ENCODE peak calls at places on chromosome 2, in eight cellular contexts. T is HepG2; E is astrocyte of the spinal cord; L is GM12891; C is activated T-cell treated with anti-CD3 and anti-CD28 coated beads, Interleukin-2, amount 50 U/mL, for 1 hour; A is endothelial cell; I is GM12865; M is T follicular helper cell. N is an unnamed sample.

GRCh38 chr2:71544919-71545571 is 91.7 kb downstream of the DYSF start:
- DNase-seq in T (no peak), E (no peak), L (no peak), C (no peak), A (peak; percentile 19), I (no peak), M (no peak), N (no peak)

GRCh38 chr2:214193943-214194342 is 216.9 kb upstream of the VWC2L start:
- DNase-seq in T (no peak), E (peak; percentile 68), L (no peak), C (no peak), A (no peak), I (no peak), M (no peak), N (peak; percentile 65)

GRCh38 chr2:171579481-171579880 is 57.2 kb downstream of the CYBRD1 start:
- DNase-seq in T (no peak), E (no peak), L (no peak), C (no peak), A (no peak), I (no peak), M (no peak), N (no peak)

GRCh38 chr2:14072338-14072737 is 560.2 kb upstream of the LRATD1 start:
- DNase-seq in T (no peak), E (peak; percentile 13), L (no peak), C (no peak), A (no peak), I (no peak), M (no peak), N (no peak)

GRCh38 chr2:127726158-127726880 is 25.0 kb downstream of the SFT2D3 start:
- DNase-seq in T (no peak), E (no peak), L (no peak), C (no peak), A (no peak), I (no peak), M (no peak), N (no peak)

GRCh38 chr2:26214759-26215158 is 29.7 kb downstream of the HADHA start:
- DNase-seq in T (no peak), E (no peak), L (no peak), C (no peak), A (no peak), I (no peak), M (no peak), N (no peak)

GRCh38 chr2:112137516-112138142 is 556 bp upstream of the FBLN7 start:
- DNase-seq in T (peak; percentile 35), E (no peak), L (no peak), C (peak; percentile 31), A (no peak), I (no peak), M (no peak), N (no peak)

GRCh38 chr2:217456016-217456415 is 546.8 kb downstream of the TNS1 start:
- DNase-seq in T (no peak), E (no peak), L (no peak), C (no peak), A (no peak), I (no peak), M (no peak), N (no peak)

GRCh38 chr2:54613361-54613760 is 110.1 kb upstream of the EML6 start:
- DNase-seq in T (no peak), E (peak; percentile 56), L (no peak), C (no peak), A (no peak), I (no peak), M (no peak), N (no peak)

GRCh38 chr2:172962824-172963223 is 112.8 kb upstream of the MAP3K20 start:
- DNase-seq in T (no peak), E (peak; percentile 48), L (no peak), C (no peak), A (no peak), I (no peak), M (no peak), N (peak; percentile 75)

GRCh38 chr2:233442028-233442310 is 87.7 kb downstream of the DGKD start:
- DNase-seq in T (no peak), E (no peak), L (no peak), C (no peak), A (no peak), I (no peak), M (no peak), N (no peak)

GRCh38 chr2:120985997-120986651 is 250.5 kb downstream of the GLI2 start:
- DNase-seq in T (no peak), E (no peak), L (no peak), C (no peak), A (no peak), I (no peak), M (no peak), N (no peak)

GRCh38 chr2:23497063-23497462 is 112.1 kb downstream of the KLHL29 start:
- DNase-seq in T (no peak), E (peak; percentile 84), L (no peak), C (no peak), A (no peak), I (no peak), M (no peak), N (peak; percentile 86)

GRCh38 chr2:113876503-113877387 is 13.1 kb upstream of the ACTR3 start:
- DNase-seq in T (peak; percentile 98), E (peak; percentile 39), L (no peak), C (peak; percentile 74), A (no peak), I (no peak), M (peak; percentile 56), N (no peak)

GRCh38 chr2:177467646-177468045 is 75.1 kb downstream of the AGPS start:
- DNase-seq in T (no peak), E (peak; percentile 67), L (no peak), C (no peak), A (no peak), I (no peak), M (no peak), N (peak; percentile 62)

GRCh38 chr2:232398293-232399034 is 8.2 kb upstream of the ALPG start:
- DNase-seq in T (no peak), E (no peak), L (no peak), C (no peak), A (no peak), I (no peak), M (no peak), N (no peak)

GRCh38 chr2:218290316-218291261 is 1.7 kb downstream of the TMBIM1 start:
- DNase-seq in T (no peak), E (no peak), L (peak; percentile 54), C (peak; percentile 70), A (no peak), I (peak; percentile 89), M (peak; percentile 44), N (no peak)

GRCh38 chr2:111694690-111695089 is 189.3 kb downstream of the ANAPC1 start:
- DNase-seq in T (no peak), E (peak; percentile 96), L (no peak), C (no peak), A (no peak), I (no peak), M (no peak), N (no peak)

GRCh38 chr2:24891201-24891600 is 28.8 kb downstream of the ADCY3 start:
- DNase-seq in T (no peak), E (no peak), L (no peak), C (no peak), A (no peak), I (no peak), M (no peak), N (peak; percentile 29)

GRCh38 chr2:105840933-105841332 is 96.2 kb downstream of the NCK2 start:
- DNase-seq in T (no peak), E (no peak), L (no peak), C (no peak), A (no peak), I (no peak), M (no peak), N (no peak)

GRCh38 chr2:10889741-10890215 is 22.0 kb upstream of the KCNF1 start:
- DNase-seq in T (no peak), E (no peak), L (no peak), C (no peak), A (no peak), I (no peak), M (no peak), N (peak; percentile 39)

GRCh38 chr2:231367178-231367577 is 28.3 kb upstream of the B3GNT7 start:
- DNase-seq in T (no peak), E (no peak), L (no peak), C (no peak), A (no peak), I (no peak), M (no peak), N (no peak)

GRCh38 chr2:207993141-207993763 is 32.1 kb downstream of the PLEKHM3 start:
- DNase-seq in T (no peak), E (peak; percentile 62), L (no peak), C (no peak), A (no peak), I (peak; percentile 21), M (no peak), N (peak; percentile 67)

GRCh38 chr2:21970971-21971370 is 847.2 kb downstream of the TDRD15 start:
- DNase-seq in T (no peak), E (no peak), L (no peak), C (no peak), A (no peak), I (no peak), M (no peak), N (no peak)

GRCh38 chr2:111239107-111239506 is 118.4 kb downstream of the BCL2L11 start:
- DNase-seq in T (no peak), E (no peak), L (peak; percentile 26), C (no peak), A (no peak), I (peak; percentile 75), M (no peak), N (no peak)

GRCh38 chr2:18597618-18598017 is 8.2 kb upstream of the NT5C1B start:
- DNase-seq in T (no peak), E (no peak), L (no peak), C (no peak), A (no peak), I (no peak), M (no peak), N (no peak)

N was measured in LHCN-M2.